ENCODE peak calls at places on chromosomes 4 and X, in six cellular contexts. W is breast epithelium; G is left lung; M is small intestine; D is CD4-positive, alpha-beta T cell; J is naive thymus-derived CD4-positive, alpha-beta T cell. K is an unnamed sample.

GRCh38 chrX:37684426-37684825 is 1.2 kb upstream of the XK start:
- DNase-seq in J (no peak), D (no peak), M (no peak), W (no peak), G (no peak), K (no peak)

GRCh38 chr4:163251204-163251603 is 81.2 kb downstream of the NPY1R start:
- DNase-seq in M (no peak), W (no peak), J (no peak), G (no peak), D (no peak), K (no peak)

GRCh38 chrX:119672252-119672825 is 20.6 kb downstream of the SEPTIN6 start:
- DNase-seq in W (no peak), G (no peak), J (no peak), M (peak), D (no peak), K (no peak)

GRCh38 chr4:40908702-40909362 is 159.1 kb downstream of the NSUN7 start:
- DNase-seq in G (peak), D (peak), J (peak), W (no peak), M (peak), K (peak)

GRCh38 chr4:128835498-128836222 is 26.2 kb downstream of the JADE1 start:
- DNase-seq in M (no peak), G (peak), J (no peak), D (no peak), W (no peak), K (no peak)

GRCh38 chrX:19245711-19246269 is 97.9 kb upstream of the PDHA1 start:
- DNase-seq in M (no peak), D (no peak), W (no peak), J (no peak), G (no peak), K (no peak)

GRCh38 chr4:111631157-111631999 is 513.9 kb upstream of the FAM241A start:
- DNase-seq in M (no peak), W (no peak), G (no peak), J (no peak), D (no peak), K (no peak)

GRCh38 chrX:54810532-54810931 is 3.0 kb downstream of the MAGED2 start:
- DNase-seq in J (no peak), G (no peak), D (no peak), M (no peak), W (no peak), K (no peak)

GRCh38 chr4:98260047-98260578 is 1.1 kb upstream of the RAP1GDS1 start:
- DNase-seq in M (peak), W (peak), G (peak), J (no peak), D (peak), K (no peak)

GRCh38 chr4:168415911-168416310 is 64.4 kb downstream of the DDX60L start:
- DNase-seq in M (no peak), D (no peak), W (no peak), G (no peak), J (no peak), K (no peak)

GRCh38 chr4:174549696-174550095 is 27.4 kb upstream of the HPGD start:
- DNase-seq in J (no peak), M (no peak), W (no peak), D (no peak), G (no peak), K (no peak)

GRCh38 chr4:21387683-21388082 is 560.9 kb downstream of the KCNIP4 start:
- DNase-seq in J (no peak), D (no peak), W (no peak), G (no peak), M (no peak), K (no peak)

GRCh38 chr4:183571350-183572076 is 66.7 kb downstream of the ING2 start:
- DNase-seq in D (no peak), J (no peak), G (peak), M (peak), W (peak), K (no peak)

GRCh38 chr4:47367761-47368160 is 95.7 kb downstream of the COMMD8 start:
- DNase-seq in J (no peak), M (no peak), G (no peak), W (no peak), D (no peak), K (no peak)

GRCh38 chr4:83170952-83171399 is 56.4 kb upstream of the PLAC8 start:
- DNase-seq in G (no peak), M (no peak), D (no peak), W (no peak), J (no peak), K (no peak)

GRCh38 chr4:145694929-145695328 is 15.0 kb downstream of the C4orf51 start:
- DNase-seq in W (no peak), M (no peak), J (no peak), G (no peak), D (no peak), K (no peak)

GRCh38 chrX:331772-332495 is 13.3 kb upstream of the GTPBP6 start:
- DNase-seq in G (peak), D (no peak), M (no peak), J (no peak), W (no peak), K (no peak)

GRCh38 chr4:20266215-20267082 is 14.7 kb downstream of the SLIT2 start:
- DNase-seq in G (no peak), J (no peak), D (no peak), W (no peak), M (no peak), K (no peak)

GRCh38 chr4:15936495-15936894 is 2.0 kb downstream of the FGFBP1 start:
- DNase-seq in D (no peak), M (peak), W (no peak), J (no peak), G (peak), K (no peak)

GRCh38 chr4:75990129-75990528 is 616 bp downstream of the SDAD1 start:
- DNase-seq in J (no peak), D (no peak), W (no peak), M (no peak), G (no peak), K (no peak)
- H3K27ac ChIP-seq in J (peak), D (peak), W (peak), M (peak), G (peak), K (peak)

DNA sequence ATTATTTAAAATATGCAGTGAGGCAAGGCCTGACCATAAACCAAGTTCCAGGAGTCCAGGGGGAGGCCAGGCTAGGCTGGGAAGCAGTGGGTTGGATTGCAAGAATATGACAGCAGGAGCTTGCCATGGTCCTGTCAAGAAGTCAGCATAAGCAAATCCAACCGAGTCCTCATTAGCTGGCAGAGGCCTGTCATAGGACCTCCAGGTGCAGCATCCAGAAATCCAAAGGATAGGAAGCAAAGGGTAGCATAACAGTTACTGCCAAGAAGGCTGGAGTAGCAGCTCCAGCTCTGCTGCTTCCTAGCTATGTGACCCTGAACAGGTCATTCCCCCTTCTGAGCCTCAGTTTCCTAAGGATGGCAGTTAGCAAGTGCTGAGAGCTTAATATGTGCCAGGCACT is 13.4 kb downstream of the PJA1 start:
- DNase-seq in M (no peak), W (no peak), J (no peak), D (no peak), G (no peak), K (no peak)
- H3K27ac ChIP-seq in M (no peak), W (no peak), J (no peak), D (no peak), G (no peak), K (no peak)

GRCh38 chrX:48801281-48802088 is at the start of gene HDAC6:
- DNase-seq in J (peak), W (peak), G (peak), M (peak), D (peak), K (peak)

GRCh38 chrX:48802813-48803261 is 970 bp downstream of the HDAC6 start:
- DNase-seq in G (no peak), J (no peak), M (no peak), W (no peak), D (no peak), K (no peak)

GRCh38 chrX:48798318-48798717 is 3.5 kb upstream of the HDAC6 start:
- DNase-seq in M (no peak), W (no peak), G (no peak), D (no peak), J (no peak), K (no peak)

GRCh38 chrX:48802089-48802812 is 384 bp downstream of the HDAC6 start:
- DNase-seq in W (peak), D (peak), G (peak), M (peak), J (no peak), K (peak)

DNA sequence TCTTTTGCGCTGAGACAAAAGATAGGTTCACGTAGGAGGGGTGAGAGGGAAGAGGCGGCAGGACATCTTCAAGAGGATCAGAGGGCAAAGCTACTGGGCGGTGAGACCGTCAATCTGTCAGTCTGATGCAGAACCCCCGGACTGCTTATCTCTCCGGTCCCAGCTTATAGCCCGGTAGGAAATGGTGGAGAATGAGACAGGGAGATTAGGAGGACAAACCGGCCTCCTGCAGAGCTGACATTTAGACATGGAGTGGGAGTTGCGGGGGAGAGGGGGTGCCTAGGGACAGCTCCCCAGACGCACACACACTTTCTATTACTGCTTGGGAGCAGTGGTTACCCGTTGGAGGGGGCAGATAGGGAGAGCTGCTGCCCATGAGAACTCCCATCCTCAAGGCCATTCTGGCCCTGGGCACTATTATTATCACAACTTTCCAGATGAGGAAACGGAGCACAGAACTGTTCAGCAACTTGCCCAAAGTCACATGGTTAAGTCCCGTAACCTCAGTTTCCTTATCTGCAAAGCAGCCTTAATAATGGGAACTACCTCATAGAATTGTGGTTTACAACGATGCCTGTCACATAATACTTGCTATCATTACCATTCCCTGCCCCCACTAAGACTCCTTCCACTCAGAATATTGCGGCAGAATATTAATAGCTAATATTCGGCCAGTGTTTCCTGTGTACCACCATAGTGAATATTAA is 1.1 kb upstream of the HDAC6 start:
- DNase-seq in J (peak), G (no peak), M (no peak), D (no peak), W (no peak), K (no peak)
- H3K27ac ChIP-seq in J (peak), G (peak), M (peak), D (peak), W (peak), K (peak)

DNA sequence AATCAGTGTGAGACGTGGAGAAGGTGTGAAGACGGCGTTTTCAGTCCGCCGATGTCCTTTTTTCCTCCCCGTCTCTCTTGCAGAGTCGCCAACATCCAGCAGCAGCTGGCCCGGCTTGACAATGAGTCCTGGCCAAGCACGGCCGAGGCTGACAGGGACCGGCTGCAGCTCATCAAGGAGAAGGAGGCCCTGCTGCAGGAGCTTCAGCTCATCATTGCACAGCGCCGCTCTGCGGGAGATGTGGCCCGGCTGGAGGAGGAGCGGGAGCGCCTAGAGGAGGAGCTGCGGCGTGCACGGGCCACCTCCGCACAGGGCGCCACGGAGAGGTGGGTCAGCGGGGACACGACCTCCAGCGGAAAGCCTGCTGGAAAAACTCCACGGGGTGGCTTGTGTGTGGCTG is 47.1 kb upstream of the CLCN4 start:
- DNase-seq in M (no peak), J (no peak), D (no peak), G (no peak), W (no peak), K (no peak)
- H3K27ac ChIP-seq in M (peak), J (peak), D (no peak), G (peak), W (no peak), K (peak)

DNA sequence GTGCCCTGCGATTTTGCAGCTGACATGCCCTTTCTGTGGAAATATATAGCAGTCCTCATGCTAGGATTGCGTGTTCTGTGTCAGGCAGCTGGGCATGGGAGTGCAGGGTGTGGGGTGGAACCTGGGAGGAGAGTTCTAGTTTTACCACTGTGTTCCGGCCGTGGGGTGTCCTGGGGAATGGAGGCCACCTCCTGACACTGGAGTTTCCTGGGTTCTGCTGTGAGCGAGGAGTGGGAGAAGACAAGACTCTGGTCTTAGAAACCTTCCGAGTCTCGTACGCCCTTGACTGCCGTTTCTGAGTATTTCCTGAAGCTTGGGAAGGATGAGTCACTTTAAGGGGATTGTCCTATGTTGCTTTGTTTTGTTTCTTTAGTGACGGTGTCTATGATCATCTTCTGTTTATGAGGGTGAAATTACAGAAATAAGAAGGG is 19.0 kb downstream of the CD99 start:
- DNase-seq in J (no peak), D (no peak), G (no peak), W (no peak), M (peak), K (no peak)
- H3K27ac ChIP-seq in J (peak), D (peak), G (peak), W (peak), M (peak), K (peak)

DNA sequence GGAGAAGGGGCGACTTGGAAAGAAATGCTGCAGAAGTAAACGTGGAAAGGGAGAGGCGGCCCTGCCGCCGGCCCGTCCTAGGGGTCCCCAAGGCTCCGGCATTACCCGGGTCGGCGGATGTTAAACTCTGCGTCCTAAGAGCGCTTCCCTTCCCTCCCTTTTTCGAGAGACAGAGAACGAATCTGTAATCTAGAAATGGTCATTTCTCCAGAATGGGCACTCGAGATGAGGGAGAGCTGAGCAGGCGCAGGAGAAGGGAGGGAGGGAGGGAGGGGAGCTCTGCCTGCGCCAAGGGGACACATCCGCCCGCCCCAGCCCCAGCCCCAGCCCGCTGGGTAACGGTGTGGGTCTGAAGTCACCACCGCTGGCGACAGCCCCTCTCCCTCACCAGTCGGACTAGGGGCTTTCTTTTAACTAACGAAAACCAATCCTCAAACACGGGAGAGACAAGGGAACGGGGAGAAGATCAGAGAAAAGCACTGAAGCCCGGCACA is 1.7 kb downstream of the HCFC1 start:
- DNase-seq in G (peak), J (no peak), D (peak), M (peak), W (no peak), K (no peak)
- H3K27ac ChIP-seq in G (peak), J (peak), D (peak), M (peak), W (peak), K (peak)

DNA sequence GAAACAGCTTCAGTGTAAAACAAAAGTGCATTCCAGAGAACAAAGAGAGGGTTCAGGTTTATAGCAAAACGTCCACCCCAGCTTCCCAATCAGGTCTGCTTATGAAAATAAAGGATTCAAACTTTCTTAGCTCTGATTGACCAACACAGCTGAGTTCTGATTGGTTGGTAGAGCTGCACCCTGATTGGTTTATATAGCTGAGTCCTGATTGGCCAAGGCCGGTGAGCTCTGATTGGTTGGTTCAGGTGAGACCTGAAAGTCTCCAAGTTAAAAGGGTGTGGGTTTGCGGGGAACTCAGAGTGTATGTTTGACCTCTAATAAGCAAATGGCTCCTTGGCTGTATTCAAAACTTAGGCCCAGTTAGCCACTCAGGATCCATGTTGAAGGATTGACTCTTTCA is 20.9 kb downstream of the CLRN2 start:
- DNase-seq in W (no peak), G (no peak), J (no peak), D (no peak), M (no peak), K (no peak)
- H3K27ac ChIP-seq in W (no peak), G (no peak), J (no peak), D (no peak), M (no peak), K (no peak)

K was measured in tibial nerve.